ENCODE peak calls at places on chromosomes 1 and 21, in four cellular contexts. One of them, this sample, is unnamed.
A peak's percentile ranks its signal among the peaks of the same experiment; 100 is the strongest.

GRCh38 chr1:39085174-39085573 is 59.0 kb downstream of the NDUFS5 start:
- DNase-seq in anterior cingulate cortex: no peak
- DNase-seq in cardiac fibroblast: no peak
- DNase-seq in B cell: no peak
- DNase-seq in this sample: no peak

GRCh38 chr21:44930543-44930981 is 9.3 kb upstream of the SLX9 start:
- DNase-seq in anterior cingulate cortex: no peak
- DNase-seq in B cell: peak; percentile 80
- DNase-seq in cardiac fibroblast: no peak
- DNase-seq in this sample: peak; percentile 12

GRCh38 chr1:179917601-179918429 is 35.7 kb downstream of the TOR1AIP1 start:
- DNase-seq in anterior cingulate cortex: no peak
- DNase-seq in cardiac fibroblast: no peak
- DNase-seq in B cell: no peak
- DNase-seq in this sample: no peak

GRCh38 chr21:45022348-45022675 is 52.1 kb upstream of the ADARB1 start:
- DNase-seq in cardiac fibroblast: no peak
- DNase-seq in B cell: no peak
- DNase-seq in anterior cingulate cortex: no peak
- DNase-seq in this sample: no peak

GRCh38 chr1:185010361-185010760 is 35.0 kb upstream of the RNF2 start:
- DNase-seq in cardiac fibroblast: no peak
- DNase-seq in anterior cingulate cortex: no peak
- DNase-seq in B cell: no peak
- DNase-seq in this sample: no peak

GRCh38 chr1:210412240-210412639 is 83.5 kb downstream of the HHAT start:
- DNase-seq in B cell: no peak
- DNase-seq in anterior cingulate cortex: no peak
- DNase-seq in cardiac fibroblast: no peak
- DNase-seq in this sample: no peak

GRCh38 chr1:30808067-30808662 is 50.6 kb upstream of the LAPTM5 start:
- DNase-seq in B cell: no peak
- DNase-seq in cardiac fibroblast: no peak
- DNase-seq in anterior cingulate cortex: no peak
- DNase-seq in this sample: no peak

GRCh38 chr1:205534444-205534985 is 30.0 kb downstream of the CDK18 start:
- DNase-seq in B cell: no peak
- DNase-seq in anterior cingulate cortex: no peak
- DNase-seq in cardiac fibroblast: no peak
- DNase-seq in this sample: no peak

GRCh38 chr21:41071410-41071809 is 96.5 kb upstream of the BACE2 start:
- DNase-seq in anterior cingulate cortex: no peak
- DNase-seq in B cell: no peak
- DNase-seq in cardiac fibroblast: no peak
- DNase-seq in this sample: no peak

GRCh38 chr1:51331206-51332100 is 1.1 kb upstream of the TTC39A start:
- DNase-seq in anterior cingulate cortex: no peak
- DNase-seq in cardiac fibroblast: peak; percentile 29
- DNase-seq in B cell: no peak
- DNase-seq in this sample: peak; percentile 37

GRCh38 chr1:206734499-206735142 is 36.0 kb upstream of the IL19 start:
- DNase-seq in B cell: peak; percentile 75
- DNase-seq in anterior cingulate cortex: peak; percentile 33
- DNase-seq in cardiac fibroblast: peak; percentile 61
- DNase-seq in this sample: no peak

GRCh38 chr1:64155285-64155684 is 48.1 kb upstream of the UBE2U start:
- DNase-seq in cardiac fibroblast: no peak
- DNase-seq in anterior cingulate cortex: no peak
- DNase-seq in B cell: no peak
- DNase-seq in this sample: no peak

GRCh38 chr1:159076438-159076752 is 171 bp downstream of the AIM2 start:
- DNase-seq in cardiac fibroblast: no peak
- DNase-seq in B cell: no peak
- DNase-seq in anterior cingulate cortex: no peak
- DNase-seq in this sample: no peak

GRCh38 chr1:238652346-238652968 is 733.9 kb upstream of the CHRM3 start:
- DNase-seq in anterior cingulate cortex: no peak
- DNase-seq in B cell: no peak
- DNase-seq in cardiac fibroblast: peak; percentile 73
- DNase-seq in this sample: peak; percentile 80

GRCh38 chr1:84377480-84378095 is 20.7 kb upstream of the DNASE2B start:
- DNase-seq in anterior cingulate cortex: peak; percentile 5
- DNase-seq in cardiac fibroblast: peak; percentile 81
- DNase-seq in B cell: no peak
- DNase-seq in this sample: peak; percentile 59